ENCODE peak calls at places on chromosomes 1 and 21, in five cellular contexts. J is stomach, T is ovary, U is A549, O is sigmoid colon. V is an unnamed sample. For H3K4me1, the result is how much of the 10 kb centered on the place peaks cover.

GRCh38 chr21:26212220-26212619 is 41.6 kb upstream of the APP start:
- DNase-seq in J (no peak), T (no peak), U (no peak), O (no peak), V (no peak)

GRCh38 chr1:36155560-36156328 is at the start of gene MAP7D1:
- DNase-seq in J (peak), T (peak), U (peak), O (peak), V (peak)

GRCh38 chr21:36881223-36881622 is 85.2 kb downstream of the HLCS start:
- DNase-seq in J (no peak), T (no peak), U (no peak), O (no peak), V (no peak)

GRCh38 chr1:58765016-58765415 is 18.8 kb downstream of the JUN start:
- DNase-seq in J (no peak), T (no peak), U (no peak), O (no peak), V (no peak)

GRCh38 chr1:33527934-33528333 is 55.5 kb downstream of the ZSCAN20 start:
- DNase-seq in J (no peak), T (no peak), U (no peak), O (no peak), V (no peak)

GRCh38 chr1:59310527-59310926 is 13.6 kb downstream of the FGGY start:
- DNase-seq in J (no peak), T (no peak), U (no peak), O (no peak), V (no peak)

GRCh38 chr1:198156745-198157240 is at the start of gene NEK7:
- DNase-seq in J (peak), T (peak), U (peak), O (peak), V (peak)

GRCh38 chr1:248800459-248800858 is 25.3 kb downstream of the SH3BP5L start:
- DNase-seq in J (no peak), T (no peak), U (no peak), O (no peak), V (no peak)

GRCh38 chr1:209455666-209456065 is 127.8 kb upstream of the CAMK1G start:
- DNase-seq in J (no peak), T (no peak), U (no peak), O (no peak), V (no peak)

GRCh38 chr1:110336300-110337039 is 2.7 kb upstream of the RBM15 start:
- DNase-seq in J (no peak), T (no peak), U (no peak), O (no peak), V (no peak)

GRCh38 chr1:228515200-228515834 is 28.1 kb downstream of the RNF187 start:
- DNase-seq in J (no peak), T (no peak), U (peak), O (no peak), V (no peak)

GRCh38 chr1:156961709-156962108 is 41.3 kb downstream of the LRRC71 start:
- DNase-seq in J (no peak), T (no peak), U (peak), O (no peak), V (no peak)

GRCh38 chr1:221440658-221441057 is 301.2 kb downstream of the DUSP10 start:
- DNase-seq in J (no peak), T (no peak), U (no peak), O (peak), V (no peak)

GRCh38 chr1:57489342-57490036 is 65.6 kb upstream of the DAB1 start:
- DNase-seq in J (no peak), T (no peak), U (no peak), O (no peak), V (no peak)

GRCh38 chr1:76543495-76543894 is 323.8 kb upstream of the ST6GALNAC5 start:
- DNase-seq in J (no peak), T (no peak), U (no peak), O (no peak), V (no peak)

GRCh38 chr1:24503003-24503751 is 541 bp downstream of the RCAN3 start:
- DNase-seq in J (no peak), T (no peak), U (peak), O (no peak), V (no peak)

GRCh38 chr1:89757532-89757931 is 63.3 kb upstream of the LRRC8D start:
- DNase-seq in J (no peak), T (no peak), U (no peak), O (no peak), V (no peak)

GRCh38 chr21:29534448-29534847 is 235.7 kb downstream of the BACH1 start:
- DNase-seq in J (no peak), T (no peak), U (no peak), O (no peak), V (no peak)

GRCh38 chr1:164863056-164863455 is 304.1 kb downstream of the PBX1 start:
- DNase-seq in J (no peak), T (no peak), U (no peak), O (no peak), V (no peak)

GRCh38 chr1:234611153-234611798 is 1.3 kb upstream of the IRF2BP2 start:
- DNase-seq in J (no peak), T (no peak), U (peak), O (no peak), V (peak)

GRCh38 chr1:66553846-66554245 is 19.9 kb downstream of the SGIP1 start:
- DNase-seq in J (no peak), T (no peak), U (no peak), O (no peak), V (no peak)

GRCh38 chr1:107122241-107122640 is 18.6 kb upstream of the NTNG1 start:
- DNase-seq in J (no peak), T (no peak), U (no peak), O (no peak), V (no peak)

GRCh38 chr1:235093013-235093618 is 35.5 kb downstream of the TOMM20 start:
- DNase-seq in J (peak), T (no peak), U (peak), O (no peak), V (no peak)

GRCh38 chr1:200323856-200324400 is 85.9 kb downstream of the ZNF281 start:
- DNase-seq in J (no peak), T (no peak), U (no peak), O (no peak), V (no peak)

GRCh38 chr1:50930965-50931737 is 28.9 kb downstream of the FAF1 start:
- DNase-seq in J (no peak), T (no peak), U (no peak), O (no peak), V (no peak)

GRCh38 chr1:224488806-224489584 is 54.4 kb upstream of the WDR26 start:
- DNase-seq in J (no peak), T (no peak), U (no peak), O (no peak), V (no peak)

GRCh38 chr1:207020709-207021107 is 11.8 kb downstream of the C1orf116 start:
- DNase-seq in J (no peak), T (no peak), U (no peak), O (no peak), V (no peak)

GRCh38 chr1:207018707-207019106 is 13.8 kb downstream of the C1orf116 start:
- DNase-seq in J (no peak), T (no peak), U (no peak), O (no peak), V (no peak)

GRCh38 chr1:207021139-207021861 is 11.3 kb downstream of the C1orf116 start:
- DNase-seq in J (no peak), T (no peak), U (peak), O (no peak), V (no peak)

GRCh38 chr1:207019161-207019560 is 13.4 kb downstream of the C1orf116 start:
- DNase-seq in J (no peak), T (no peak), U (no peak), O (no peak), V (no peak)

DNA sequence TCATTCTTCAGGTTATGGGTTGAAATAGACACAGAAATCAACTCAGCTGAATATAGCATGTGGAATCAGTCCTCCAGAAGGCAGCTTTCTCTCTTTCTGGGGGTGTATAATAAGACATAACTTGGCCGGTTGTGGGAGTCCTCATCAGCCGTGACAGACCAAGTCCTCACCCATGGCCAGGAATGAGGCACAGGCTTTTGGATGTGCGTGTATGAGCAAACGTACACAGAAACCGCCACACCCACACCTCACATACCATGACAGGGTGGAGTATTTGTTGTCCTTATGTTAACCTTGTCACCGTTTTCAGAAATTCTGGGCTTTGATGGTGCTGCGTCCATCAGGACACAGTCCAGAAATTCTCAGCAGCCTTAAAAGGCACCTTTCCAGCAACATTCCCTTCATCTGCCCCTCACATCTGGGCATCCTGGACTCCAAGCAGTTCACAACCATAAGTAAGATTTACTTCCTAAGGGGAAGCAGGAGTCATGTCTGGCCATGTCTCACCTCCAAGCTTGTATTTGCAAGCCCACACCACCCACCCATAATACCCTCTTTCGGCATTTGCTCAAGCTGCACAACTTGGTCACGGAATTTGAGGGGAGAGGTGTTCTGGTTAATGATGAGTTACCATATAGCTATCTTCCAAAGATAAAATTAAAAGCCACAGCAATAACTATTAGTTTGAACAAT is 12.4 kb downstream of the C1orf116 start:
- DNase-seq in J (peak), T (no peak), U (peak), O (no peak), V (no peak)
- TF ChIP-seq EP300 in J (no peak), T (no peak), U (peak), O (no peak), V (no peak)

DNA sequence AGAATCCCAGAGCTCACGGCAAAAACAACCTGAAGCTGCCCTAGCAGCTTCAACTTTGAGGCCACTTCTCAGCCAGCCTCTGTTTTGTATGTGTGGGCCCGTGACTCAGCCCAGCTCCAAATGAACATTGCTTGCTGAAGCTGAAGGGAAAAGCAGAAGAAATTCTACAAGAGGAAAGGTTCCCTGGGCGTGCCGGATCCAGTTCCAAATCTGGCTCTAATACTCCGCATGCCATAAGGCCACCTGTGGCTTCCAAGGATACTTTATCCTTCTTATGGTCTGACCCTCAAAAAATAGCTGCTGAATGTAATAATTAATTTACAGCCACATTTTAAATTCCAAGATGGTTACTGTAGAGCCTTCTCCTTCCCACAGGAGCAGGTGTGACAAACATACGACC is 24.3 kb downstream of the TSPAN2 start:
- DNase-seq in J (no peak), T (no peak), U (no peak), O (no peak), V (no peak)
- H3K4me1 ChIP-seq in J (under half), T (under half), U (under half), O (half or more), V (under half)

GRCh38 chr1:162091681-162092524 is 22.4 kb downstream of the NOS1AP start:
- DNase-seq in J (no peak), T (no peak), U (no peak), O (no peak), V (no peak)
- TF ChIP-seq EP300 in J (no peak), T (no peak), U (no peak), O (no peak), V (no peak)

DNA sequence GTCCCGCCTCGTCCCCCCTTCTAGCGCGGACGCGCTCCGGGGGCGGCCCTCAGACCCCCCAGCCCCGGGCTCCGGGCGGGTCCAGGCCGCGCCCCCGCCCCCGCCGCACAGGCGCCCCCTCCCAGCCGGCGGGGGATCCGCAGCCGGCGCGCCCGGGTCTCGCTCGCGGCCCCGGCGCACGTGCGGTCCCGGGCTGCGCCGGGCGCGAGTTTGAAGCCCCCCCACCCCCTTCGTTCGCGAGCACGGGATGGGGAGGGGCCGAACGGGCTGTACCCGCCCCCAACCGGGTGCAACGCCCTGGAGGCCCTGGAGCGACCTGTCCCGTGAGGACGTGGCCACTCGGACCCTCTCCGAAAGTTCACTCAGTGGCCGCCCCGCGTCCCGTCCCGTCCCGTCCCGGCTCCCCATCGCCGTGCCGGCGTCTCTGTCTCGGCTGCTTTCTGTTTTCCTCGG is 796 bp downstream of the PTPRF start:
- DNase-seq in J (no peak), T (peak), U (peak), O (no peak), V (no peak)
- H3K4me1 ChIP-seq in J (half or more), T (under half), U (under half), O (under half), V (under half)

GRCh38 chr1:236284291-236284711 is 2.5 kb upstream of the ERO1B start:
- DNase-seq in J (no peak), T (no peak), U (no peak), O (no peak), V (no peak)
- TF ChIP-seq EP300 in J (no peak), T (no peak), U (no peak), O (no peak), V (no peak)

GRCh38 chr21:39546522-39546921 is 66.2 kb upstream of the B3GALT5 start:
- DNase-seq in J (no peak), T (no peak), U (no peak), O (no peak), V (no peak)
- H3K4me1 ChIP-seq in J (under half), T (under half), U (under half), O (under half), V (under half)

GRCh38 chr1:167016090-167016750 is 27.1 kb downstream of the MAEL start:
- DNase-seq in J (no peak), T (no peak), U (no peak), O (no peak), V (no peak)
- TF ChIP-seq EP300 in J (no peak), T (no peak), U (no peak), O (no peak), V (no peak)

DNA sequence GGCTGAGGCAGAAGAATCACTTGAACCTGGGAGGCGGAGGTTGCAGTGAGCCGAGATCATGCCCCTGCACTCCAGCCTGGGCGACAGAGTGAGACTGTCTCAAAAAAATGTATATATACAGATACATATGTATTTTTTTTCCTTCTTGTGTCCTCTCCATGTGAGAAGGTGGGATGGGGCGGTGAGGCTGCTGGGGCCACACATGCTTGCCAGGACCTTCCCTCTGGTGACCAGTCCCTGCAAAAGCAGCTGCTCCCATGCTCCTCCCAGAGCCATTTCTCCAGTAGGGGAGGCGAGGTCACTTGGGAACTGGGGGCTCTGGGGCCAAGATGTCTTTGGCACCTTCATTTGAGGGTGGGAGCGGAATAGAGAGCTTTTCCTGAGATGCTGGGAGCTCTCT is 74.9 kb downstream of the PIK3CD start:
- DNase-seq in J (no peak), T (no peak), U (no peak), O (no peak), V (no peak)
- H3K4me1 ChIP-seq in J (under half), T (under half), U (under half), O (under half), V (under half)

GRCh38 chr1:93702828-93703183 is 21.2 kb upstream of the BCAR3 start:
- DNase-seq in J (no peak), T (no peak), U (peak), O (no peak), V (no peak)

GRCh38 chr1:93703649-93704048 is 22.0 kb upstream of the BCAR3 start:
- DNase-seq in J (no peak), T (no peak), U (peak), O (no peak), V (no peak)

GRCh38 chr1:93705897-93706500 is 24.4 kb upstream of the BCAR3 start:
- DNase-seq in J (no peak), T (no peak), U (peak), O (no peak), V (no peak)

GRCh38 chr1:93702102-93702827 is 20.6 kb upstream of the BCAR3 start:
- DNase-seq in J (no peak), T (no peak), U (no peak), O (peak), V (no peak)

DNA sequence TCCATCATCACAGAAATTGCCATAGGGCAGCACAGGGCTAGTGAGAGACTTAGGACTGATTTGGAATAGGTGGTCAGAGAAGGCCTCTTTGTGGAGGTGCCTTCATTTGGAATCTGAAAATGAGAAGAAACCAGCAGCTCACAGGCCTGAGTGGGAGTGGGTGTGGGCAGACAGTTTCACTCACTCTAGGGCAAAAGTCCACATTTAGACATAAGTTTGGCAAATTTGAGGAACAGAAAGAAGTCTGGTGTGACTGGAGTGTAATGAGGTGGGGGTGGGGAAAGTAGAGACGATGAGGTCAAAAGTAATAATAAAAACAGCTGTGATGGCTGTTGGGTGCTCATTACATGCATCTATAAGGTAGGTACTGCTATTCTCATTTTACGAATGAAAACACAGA is 22.4 kb upstream of the BCAR3 start:
- DNase-seq in J (no peak), T (no peak), U (no peak), O (peak), V (no peak)
- TF ChIP-seq EP300 in J (no peak), T (no peak), U (no peak), O (no peak), V (no peak)

V was measured in tibial nerve.